ENCODE peak calls at places on chromosomes 13 and 19, in nine cellular contexts. U is heart left ventricle; P is AG04449; Q is CD8-positive, alpha-beta T cell; F is Calu3; G is omental fat pad; W is nephron progenitor cell; D is ascending aorta; X is sigmoid colon. S is an unnamed sample.

GRCh38 chr13:70568571-70568970 is 460.3 kb upstream of the KLHL1 start:
- DNase-seq in U (no peak), P (no peak), Q (no peak), F (no peak), G (no peak), W (peak), D (no peak), X (no peak), S (peak)

GRCh38 chr19:8421484-8422461 is 8.7 kb downstream of the MARCHF2 start:
- DNase-seq in U (no peak), P (no peak), Q (no peak), F (no peak), G (no peak), W (no peak), D (no peak), X (no peak), S (no peak)

GRCh38 chr19:10667867-10668266 is 13.7 kb downstream of the ILF3 start:
- DNase-seq in U (no peak), P (no peak), Q (no peak), F (no peak), G (no peak), W (no peak), D (no peak), X (no peak), S (no peak)

GRCh38 chr13:50800091-50800739 is 43.3 kb downstream of the DLEU7 start:
- DNase-seq in U (no peak), P (no peak), Q (no peak), F (no peak), G (no peak), W (no peak), D (no peak), X (no peak), S (no peak)

GRCh38 chr19:53102701-53103140 is 501 bp downstream of the ZNF160 start:
- DNase-seq in U (peak), P (no peak), Q (peak), F (peak), G (no peak), W (peak), D (no peak), X (peak), S (peak)

GRCh38 chr19:58563034-58563573 is 4.7 kb upstream of the UBE2M start:
- DNase-seq in U (no peak), P (no peak), Q (peak), F (no peak), G (no peak), W (no peak), D (no peak), X (peak), S (no peak)

GRCh38 chr13:74203576-74203975 is 69.4 kb upstream of the KLF12 start:
- DNase-seq in U (no peak), P (no peak), Q (no peak), F (no peak), G (no peak), W (no peak), D (no peak), X (no peak), S (no peak)

GRCh38 chr13:109790951-109791605 is 4.7 kb upstream of the IRS2 start:
- DNase-seq in U (no peak), P (no peak), Q (peak), F (no peak), G (no peak), W (no peak), D (no peak), X (no peak), S (peak)

GRCh38 chr19:7139095-7139494 is 69.6 kb downstream of the ZNF557 start:
- DNase-seq in U (no peak), P (no peak), Q (no peak), F (no peak), G (no peak), W (no peak), D (no peak), X (peak), S (no peak)

GRCh38 chr13:42893346-42893745 is 98.7 kb downstream of the EPSTI1 start:
- DNase-seq in U (no peak), P (no peak), Q (no peak), F (no peak), G (no peak), W (no peak), D (no peak), X (no peak), S (peak)

GRCh38 chr19:23817519-23817918 is 58.8 kb upstream of the ZNF681 start:
- DNase-seq in U (no peak), P (no peak), Q (peak), F (no peak), G (no peak), W (no peak), D (no peak), X (no peak), S (peak)

GRCh38 chr13:84896128-84896527 is 903.1 kb downstream of the SLITRK6 start:
- DNase-seq in U (no peak), P (peak), Q (no peak), F (peak), G (no peak), W (peak), D (no peak), X (no peak), S (peak)

GRCh38 chr13:32026619-32027018 is 5.0 kb upstream of the FRY start:
- DNase-seq in U (no peak), P (no peak), Q (no peak), F (no peak), G (no peak), W (no peak), D (no peak), X (no peak), S (no peak)

GRCh38 chr19:1213391-1214286 is 8.1 kb downstream of the STK11 start:
- DNase-seq in U (peak), P (no peak), Q (peak), F (no peak), G (no peak), W (peak), D (peak), X (peak), S (no peak)

DNA sequence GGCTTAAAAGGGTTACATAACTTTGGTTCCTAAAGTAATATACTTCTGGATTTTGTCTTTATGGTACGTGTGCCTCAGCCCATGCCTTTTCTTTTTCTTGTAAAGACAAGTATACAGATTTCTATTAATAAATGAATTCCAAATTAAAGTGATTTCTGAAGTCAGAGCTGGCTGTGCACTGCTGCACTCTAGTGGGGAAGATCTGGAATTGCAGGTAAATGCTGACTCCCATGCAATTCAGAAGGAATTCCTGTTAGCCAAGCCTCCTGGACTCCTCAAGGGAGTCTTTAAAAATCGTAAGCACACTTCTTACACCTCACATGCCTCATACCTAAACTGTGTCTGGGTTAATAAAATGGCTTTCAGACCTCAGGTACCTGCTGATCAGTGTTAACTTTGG is 118.4 kb upstream of the SLC7A1 start:
- DNase-seq in U (no peak), P (no peak), Q (no peak), F (no peak), G (no peak), W (no peak), D (no peak), X (no peak), S (no peak)
- TF ChIP-seq CTCF in U (peak), P (peak), Q (peak), F (no peak), G (no peak), W (peak), D (no peak), X (no peak), S (peak)

GRCh38 chr13:40074338-40074737 is 418.9 kb downstream of the COG6 start:
- DNase-seq in U (no peak), P (no peak), Q (no peak), F (no peak), G (no peak), W (no peak), D (no peak), X (no peak), S (peak)

GRCh38 chr13:40064723-40065122 is 409.3 kb downstream of the COG6 start:
- DNase-seq in U (no peak), P (peak), Q (no peak), F (peak), G (no peak), W (no peak), D (no peak), X (no peak), S (no peak)

GRCh38 chr13:40070357-40070756 is 414.9 kb downstream of the COG6 start:
- DNase-seq in U (no peak), P (no peak), Q (no peak), F (no peak), G (no peak), W (no peak), D (no peak), X (no peak), S (no peak)

GRCh38 chr13:40072663-40073120 is 417.2 kb downstream of the COG6 start:
- DNase-seq in U (no peak), P (no peak), Q (no peak), F (no peak), G (no peak), W (no peak), D (no peak), X (no peak), S (peak)

DNA sequence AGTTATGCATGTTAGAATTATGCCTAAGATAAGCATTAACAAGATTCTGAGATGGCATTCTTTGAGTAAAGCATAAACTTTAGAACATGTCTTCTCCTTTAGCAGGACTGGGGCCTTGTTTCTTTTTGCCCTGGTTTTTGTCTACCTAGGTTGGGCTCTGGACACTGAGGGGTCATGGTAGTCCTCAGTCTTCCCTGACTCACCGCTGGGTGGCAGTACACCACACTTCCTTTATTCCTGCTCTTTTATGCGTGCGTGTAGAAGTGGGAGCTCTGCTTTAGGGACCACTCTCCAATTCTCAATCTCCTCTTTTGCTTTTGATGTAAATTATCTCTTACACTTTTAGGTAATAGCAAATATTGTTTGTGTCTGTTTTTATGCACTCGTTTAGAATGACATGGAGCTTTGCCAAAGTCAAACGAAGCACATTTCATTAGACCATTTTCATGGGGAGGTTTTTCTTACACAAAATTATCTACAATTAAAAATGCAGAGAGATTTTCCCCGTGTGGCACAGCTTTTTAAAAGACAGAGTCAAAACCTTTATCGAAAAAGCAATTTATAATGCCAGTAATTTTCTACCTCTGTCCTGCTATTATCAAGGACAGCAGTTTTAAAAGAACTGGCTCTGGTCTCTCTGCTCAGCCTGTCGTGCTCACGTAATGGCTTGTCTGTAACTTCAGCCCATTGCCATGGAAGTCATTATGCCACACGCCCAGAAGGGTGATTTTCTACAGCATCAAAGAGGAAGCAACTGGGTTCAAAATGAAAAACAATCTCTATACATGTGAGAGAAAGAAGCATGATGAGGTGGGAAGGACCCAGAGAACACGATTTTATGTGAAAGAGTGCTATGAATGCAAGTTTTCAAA is 413.9 kb downstream of the COG6 start:
- DNase-seq in U (peak), P (no peak), Q (peak), F (peak), G (peak), W (peak), D (no peak), X (peak), S (peak)
- TF ChIP-seq CTCF in U (peak), P (peak), Q (peak), F (no peak), G (no peak), W (peak), D (peak), X (peak), S (peak)

DNA sequence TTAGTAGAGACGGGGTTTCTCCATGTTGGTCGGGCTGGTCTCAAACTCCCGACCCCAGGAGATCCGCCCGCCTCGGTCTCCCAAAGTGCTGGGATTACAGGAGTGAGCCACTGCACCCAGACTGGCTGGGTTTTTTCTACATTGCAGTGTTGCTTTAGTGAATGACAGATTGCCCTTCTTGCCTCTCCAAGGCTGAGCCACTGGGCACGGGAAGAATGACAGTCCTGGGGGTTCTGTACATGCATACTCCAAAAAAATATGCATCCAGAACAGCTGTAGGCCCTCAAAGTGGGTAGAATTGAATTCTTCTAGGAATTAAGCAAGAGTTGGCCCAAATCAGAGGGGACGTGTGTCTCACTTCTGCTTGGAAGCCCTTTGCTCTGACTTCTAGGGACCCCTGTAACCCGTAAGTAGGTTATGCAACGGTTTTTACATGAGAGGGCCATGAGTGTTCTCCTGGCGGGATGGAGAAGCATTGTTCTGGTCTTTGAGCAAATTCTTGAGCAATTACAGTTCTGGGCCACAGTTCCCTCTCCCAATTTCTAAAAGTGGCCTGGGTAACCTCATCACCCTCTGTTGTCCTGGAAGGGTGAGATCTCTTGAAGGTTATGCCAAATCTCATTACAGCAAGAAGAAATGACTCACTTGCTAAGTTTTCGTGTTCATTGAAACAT is 3.6 kb downstream of the ACTN4 start:
- DNase-seq in U (no peak), P (no peak), Q (no peak), F (no peak), G (no peak), W (no peak), D (no peak), X (peak), S (peak)
- TF ChIP-seq CTCF in U (no peak), P (no peak), Q (no peak), F (no peak), G (no peak), W (no peak), D (peak), X (no peak), S (no peak)

GRCh38 chr19:45847661-45848060 is 15.3 kb downstream of the SYMPK start:
- DNase-seq in U (no peak), P (no peak), Q (no peak), F (no peak), G (no peak), W (no peak), D (no peak), X (no peak), S (no peak)

GRCh38 chr19:45852941-45853340 is 10.0 kb downstream of the SYMPK start:
- DNase-seq in U (no peak), P (no peak), Q (no peak), F (no peak), G (no peak), W (no peak), D (no peak), X (no peak), S (no peak)

GRCh38 chr19:45854167-45854778 is 8.7 kb downstream of the SYMPK start:
- DNase-seq in U (no peak), P (no peak), Q (no peak), F (no peak), G (no peak), W (no peak), D (no peak), X (no peak), S (no peak)

GRCh38 chr19:45852145-45852750 is 10.7 kb downstream of the SYMPK start:
- DNase-seq in U (no peak), P (no peak), Q (no peak), F (no peak), G (no peak), W (no peak), D (no peak), X (no peak), S (no peak)

GRCh38 chr19:45848922-45849321 is 14.0 kb downstream of the SYMPK start:
- DNase-seq in U (no peak), P (no peak), Q (no peak), F (no peak), G (no peak), W (no peak), D (no peak), X (no peak), S (no peak)
- TF ChIP-seq CTCF in U (no peak), P (peak), Q (no peak), F (no peak), G (no peak), W (peak), D (no peak), X (no peak), S (peak)

DNA sequence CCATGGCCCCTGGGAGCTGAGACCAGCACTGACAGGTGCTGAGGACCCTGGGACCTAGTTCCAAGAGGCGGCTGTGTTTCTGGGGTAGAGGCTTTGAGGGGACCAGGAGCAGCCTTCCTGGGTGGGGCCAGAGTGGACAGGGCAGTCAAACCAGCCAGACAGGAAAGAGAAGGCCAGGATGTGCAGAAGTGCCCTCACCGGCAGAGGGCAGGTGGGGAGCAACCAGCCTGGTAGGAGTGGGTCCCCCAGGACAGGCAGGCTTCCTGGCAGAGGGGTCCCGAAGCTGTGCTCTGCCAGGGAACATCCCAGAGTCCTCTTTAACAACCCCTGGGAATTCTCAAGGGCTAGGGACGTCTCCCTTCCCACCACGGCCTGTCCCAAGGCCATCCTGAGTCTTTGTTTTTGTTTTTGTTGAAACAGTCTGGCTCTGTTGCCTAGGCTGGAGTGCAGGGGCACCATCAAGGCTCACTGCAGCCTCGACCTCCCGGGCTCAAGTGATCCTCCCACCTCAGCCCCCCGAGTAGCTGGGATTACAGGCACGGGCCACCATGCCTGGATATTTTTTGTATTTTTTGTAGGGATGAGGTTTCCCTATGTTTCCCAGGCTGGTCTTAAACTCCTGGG is 3.0 kb upstream of the HIPK4 start:
- DNase-seq in U (no peak), P (no peak), Q (no peak), F (peak), G (no peak), W (no peak), D (no peak), X (no peak), S (no peak)
- TF ChIP-seq CTCF in U (peak), P (peak), Q (no peak), F (peak), G (no peak), W (no peak), D (no peak), X (no peak), S (peak)

DNA sequence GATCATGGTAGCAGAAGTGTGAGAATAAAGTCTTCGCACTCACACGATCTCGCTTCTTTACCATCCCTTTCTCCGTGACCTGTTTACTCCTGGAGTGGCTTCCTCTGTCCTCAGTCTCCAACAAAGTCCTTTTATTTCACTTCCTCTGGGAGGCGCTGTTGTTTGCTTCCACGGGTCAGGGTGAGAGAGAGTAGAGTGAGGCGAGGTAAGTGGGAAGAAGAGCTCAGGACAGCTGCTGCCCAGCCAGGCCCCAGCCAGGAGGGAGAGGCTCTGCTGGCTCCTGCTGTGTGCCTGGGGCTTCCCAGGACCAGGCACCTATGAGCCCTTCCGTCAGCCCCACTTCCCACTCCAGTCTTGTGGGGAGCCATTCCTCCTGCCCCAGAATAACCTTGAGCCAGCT is 242.1 kb downstream of the FGF9 start:
- DNase-seq in U (no peak), P (no peak), Q (no peak), F (no peak), G (no peak), W (peak), D (no peak), X (no peak), S (peak)
- TF ChIP-seq CTCF in U (no peak), P (no peak), Q (no peak), F (no peak), G (no peak), W (peak), D (no peak), X (no peak), S (no peak)

DNA sequence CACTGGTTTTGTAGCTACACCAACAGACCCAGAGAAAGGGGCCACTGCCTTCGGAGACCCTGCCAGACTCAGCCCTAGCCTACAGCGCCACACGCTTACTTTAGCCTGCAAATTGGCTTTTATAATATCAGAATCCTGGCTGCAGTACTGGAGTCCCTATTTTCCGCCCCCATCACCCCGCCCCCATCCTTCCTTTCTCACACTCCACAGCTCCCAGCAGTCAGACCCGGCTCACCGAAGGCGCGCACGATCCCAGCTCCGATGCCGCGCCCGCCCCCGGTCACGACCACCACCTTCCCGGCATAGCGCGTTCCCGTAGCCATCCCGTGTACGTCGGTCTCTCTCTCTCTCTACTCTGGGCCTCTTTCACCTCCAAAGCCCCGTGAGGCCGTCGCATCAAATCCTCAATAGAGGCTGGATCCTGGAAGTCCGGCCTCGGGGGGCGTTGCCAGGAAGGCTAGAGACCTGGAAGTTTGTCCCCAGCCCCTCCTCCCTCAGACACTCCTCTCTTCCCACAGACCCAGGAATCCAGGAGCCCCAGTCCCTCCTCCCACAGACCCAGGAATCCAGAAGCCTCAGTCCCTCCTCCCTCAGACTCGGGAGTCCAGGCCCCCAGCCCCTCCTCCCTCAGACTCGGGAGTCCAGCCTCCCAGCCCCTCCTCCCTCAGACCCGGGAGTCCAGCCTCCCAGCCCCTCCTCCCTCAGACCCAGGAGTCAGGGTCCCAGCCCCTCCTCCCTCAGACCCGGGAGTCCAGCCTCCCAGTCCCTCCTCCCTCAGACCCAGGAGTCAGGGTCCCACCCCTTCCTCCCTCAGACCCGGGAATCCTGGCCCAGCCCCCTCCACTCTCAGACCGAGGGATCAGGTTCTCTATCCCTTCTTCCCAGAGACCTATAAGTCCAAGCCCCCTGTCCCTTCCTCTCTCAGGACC is at the start of gene HSD17B14:
- DNase-seq in U (no peak), P (no peak), Q (no peak), F (no peak), G (no peak), W (peak), D (peak), X (peak), S (peak)
- TF ChIP-seq CTCF in U (peak), P (no peak), Q (no peak), F (peak), G (no peak), W (no peak), D (no peak), X (no peak), S (no peak)